ENCODE peak calls at places on chromosome 17, in six cellular contexts. W is endothelial cell of umbilical vein, V is prostate gland, K is PC-9, P is Peyer's patch, E is left ventricle myocardium inferior. T is an unnamed sample.

GRCh38 chr17:77666881-77667395 is 291.6 kb upstream of the TNRC6C start:
- DNase-seq in W (no peak), V (no peak), K (no peak), P (no peak), E (no peak), T (no peak)

GRCh38 chr17:73952498-73953205 is 250.8 kb upstream of the RPL38 start:
- DNase-seq in W (no peak), V (no peak), K (no peak), P (peak; percentile 56), E (peak; percentile 40), T (no peak)

GRCh38 chr17:13642188-13642587 is 40.5 kb upstream of the HS3ST3A1 start:
- DNase-seq in W (no peak), V (no peak), K (no peak), P (no peak), E (no peak), T (no peak)

GRCh38 chr17:5509482-5509881 is 23.1 kb downstream of the MIS12 start:
- DNase-seq in W (no peak), V (no peak), K (no peak), P (no peak), E (no peak), T (peak; percentile 77)

GRCh38 chr17:78779848-78780247 is 2.2 kb downstream of the CYTH1 start:
- DNase-seq in W (no peak), V (peak; percentile 51), K (no peak), P (peak; percentile 38), E (no peak), T (peak; percentile 39)

GRCh38 chr17:51006601-51007000 is 114.1 kb downstream of the SPAG9 start:
- DNase-seq in W (peak; percentile 21), V (no peak), K (no peak), P (no peak), E (no peak), T (no peak)

GRCh38 chr17:37506678-37507077 is 17.0 kb downstream of the DUSP14 start:
- DNase-seq in W (peak; percentile 38), V (no peak), K (peak; percentile 3), P (no peak), E (no peak), T (peak; percentile 45)

GRCh38 chr17:146983-147761 is 9.8 kb downstream of the SCGB1C2 start:
- DNase-seq in W (no peak), V (no peak), K (no peak), P (peak; percentile 43), E (peak; percentile 10), T (no peak)

GRCh38 chr17:29870836-29871430 is 59.1 kb downstream of the SSH2 start:
- DNase-seq in W (no peak), V (no peak), K (no peak), P (no peak), E (no peak), T (no peak)

GRCh38 chr17:44981221-44981968 is 13.3 kb upstream of the C1QL1 start:
- DNase-seq in W (peak; percentile 86), V (no peak), K (peak; percentile 48), P (no peak), E (no peak), T (peak; percentile 85)

GRCh38 chr17:78449983-78450382 is 71.5 kb downstream of the PGS1 start:
- DNase-seq in W (no peak), V (no peak), K (no peak), P (no peak), E (no peak), T (no peak)

GRCh38 chr17:8046929-8047768 is 8.3 kb downstream of the ALOX15B start:
- DNase-seq in W (no peak), V (no peak), K (no peak), P (no peak), E (no peak), T (no peak)

GRCh38 chr17:42146911-42147607 is 7.7 kb downstream of the RAB5C start:
- DNase-seq in W (no peak), V (no peak), K (no peak), P (no peak), E (no peak), T (no peak)

GRCh38 chr17:46264456-46265198 is 30.3 kb upstream of the LRRC37A start:
- DNase-seq in W (no peak), V (no peak), K (peak; percentile 48), P (no peak), E (no peak), T (peak; percentile 93)

GRCh38 chr17:238964-239259 is 57.5 kb upstream of the DOC2B start:
- DNase-seq in W (no peak), V (no peak), K (no peak), P (no peak), E (peak; percentile 3), T (no peak)

GRCh38 chr17:38600416-38600815 is 5.3 kb downstream of the SRCIN1 start:
- DNase-seq in W (no peak), V (no peak), K (no peak), P (no peak), E (no peak), T (no peak)

GRCh38 chr17:78899361-78900260 is 3.4 kb downstream of the CEP295NL start:
- DNase-seq in W (no peak), V (no peak), K (peak; percentile 90), P (no peak), E (peak; percentile 76), T (peak; percentile 9)

GRCh38 chr17:55563363-55563762 is 52.1 kb upstream of the SMIM36 start:
- DNase-seq in W (no peak), V (no peak), K (no peak), P (no peak), E (no peak), T (no peak)

GRCh38 chr17:1783834-1784611 is 22.2 kb downstream of the SERPINF1 start:
- DNase-seq in W (peak; percentile 80), V (peak; percentile 68), K (no peak), P (no peak), E (peak; percentile 75), T (peak; percentile 63)

GRCh38 chr17:79593636-79594035 is 17.2 kb downstream of the RBFOX3 start:
- DNase-seq in W (no peak), V (no peak), K (no peak), P (no peak), E (no peak), T (no peak)

GRCh38 chr17:10888858-10889257 is 51.0 kb upstream of the PIRT start:
- DNase-seq in W (no peak), V (no peak), K (no peak), P (no peak), E (no peak), T (no peak)

GRCh38 chr17:69637399-69638165 is 223.1 kb downstream of the MAP2K6 start:
- DNase-seq in W (no peak), V (no peak), K (no peak), P (no peak), E (no peak), T (no peak)

GRCh38 chr17:77581480-77581879 is 377.0 kb upstream of the TNRC6C start:
- DNase-seq in W (no peak), V (no peak), K (no peak), P (no peak), E (no peak), T (peak; percentile 86)

GRCh38 chr17:61382796-61383688 is 16.6 kb upstream of the TBX2 start:
- DNase-seq in W (no peak), V (no peak), K (no peak), P (peak; percentile 33), E (no peak), T (no peak)

GRCh38 chr17:5695480-5695879 is 111.2 kb upstream of the NLRP1 start:
- DNase-seq in W (no peak), V (no peak), K (no peak), P (no peak), E (no peak), T (no peak)

DNA sequence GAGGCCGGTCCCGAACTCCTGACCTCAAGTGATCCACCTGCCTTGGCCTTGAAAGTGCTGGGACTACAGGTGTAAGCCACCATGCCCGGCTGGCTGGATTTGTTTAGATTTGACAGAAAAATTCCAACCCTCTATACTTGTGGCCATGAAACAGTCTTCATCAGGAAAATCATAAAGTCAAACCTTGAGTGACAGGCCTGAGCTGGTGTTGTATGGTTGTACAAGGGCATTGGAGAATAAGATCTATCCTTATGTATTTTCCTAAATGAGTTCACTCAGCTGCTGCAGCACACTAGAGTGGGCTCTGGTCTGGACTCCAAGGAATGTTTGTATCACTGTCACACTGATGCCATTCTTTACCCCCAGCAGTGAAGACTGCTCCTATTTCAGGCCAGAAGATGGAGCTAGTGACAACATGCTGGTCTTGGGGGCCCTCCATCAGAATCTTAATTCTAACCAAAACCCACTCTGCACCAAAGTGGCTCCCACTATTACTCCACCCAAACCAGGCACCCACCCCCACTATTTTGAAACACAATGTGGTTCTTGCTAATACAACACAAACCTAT is 27.4 kb downstream of the SNX11 start:
- DNase-seq in W (no peak), V (no peak), K (no peak), P (no peak), E (no peak), T (no peak)
- TF ChIP-seq CTCF in W (peak; percentile 27), V (no peak), K (no peak), P (no peak), E (no peak), T (no peak)

DNA sequence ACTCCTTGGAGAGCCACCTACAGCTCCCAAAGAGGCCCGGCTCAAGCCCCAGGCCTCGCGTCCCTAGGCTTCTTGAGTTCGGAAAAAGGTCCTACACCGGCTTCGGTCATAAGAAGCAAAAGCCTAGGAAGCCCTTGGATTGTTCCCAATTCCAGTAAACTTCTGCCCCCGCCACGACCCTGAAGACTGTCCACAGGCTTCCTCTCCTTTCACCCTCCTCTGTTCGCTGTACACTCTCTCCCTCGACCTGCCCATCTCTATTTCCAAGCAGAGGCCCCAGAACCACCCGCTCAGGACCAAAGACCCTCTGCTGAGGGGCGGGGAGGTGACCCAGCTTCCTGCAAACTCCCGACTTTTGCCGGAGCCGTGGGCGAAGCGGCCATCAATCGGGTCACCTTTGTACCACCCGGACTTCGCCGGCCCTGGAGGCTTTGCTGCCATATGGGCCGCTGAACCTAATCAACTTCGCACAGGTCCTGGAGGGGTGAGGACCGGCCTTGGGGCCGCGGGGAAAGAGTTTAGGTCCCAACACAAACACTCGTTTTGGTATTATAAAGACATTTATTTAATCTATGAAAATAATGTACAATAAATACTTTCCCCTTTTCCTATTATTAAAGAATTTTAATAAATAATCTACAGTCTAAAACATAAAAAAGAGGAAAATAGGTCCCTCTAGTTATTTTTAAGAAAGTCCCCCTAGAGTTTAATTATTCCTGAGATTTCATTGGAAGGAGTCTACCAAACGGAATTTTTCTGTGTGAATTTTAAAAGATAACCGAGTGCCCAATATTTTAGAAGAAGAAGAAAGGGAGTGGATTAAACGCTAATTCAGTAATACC is 2.6 kb downstream of the HOXB2 start:
- DNase-seq in W (peak; percentile 66), V (no peak), K (no peak), P (no peak), E (no peak), T (no peak)
- H3K4me3 ChIP-seq in W (peak overlapping the region; percentile 88), V (peak overlapping the region; percentile 40), K (no peak overlapping the region), P (peak overlapping the region; percentile 45), E (peak overlapping the region; percentile 74), T (peak overlapping the region; percentile 48)

GRCh38 chr17:17783121-17783824 is 53.5 kb downstream of the SREBF1 start:
- DNase-seq in W (peak; percentile 32), V (peak; percentile 71), K (peak; percentile 70), P (peak; percentile 78), E (peak; percentile 85), T (peak; percentile 61)
- TF ChIP-seq CTCF in W (peak; percentile 8), V (no peak), K (no peak), P (no peak), E (peak; percentile 45), T (no peak)

DNA sequence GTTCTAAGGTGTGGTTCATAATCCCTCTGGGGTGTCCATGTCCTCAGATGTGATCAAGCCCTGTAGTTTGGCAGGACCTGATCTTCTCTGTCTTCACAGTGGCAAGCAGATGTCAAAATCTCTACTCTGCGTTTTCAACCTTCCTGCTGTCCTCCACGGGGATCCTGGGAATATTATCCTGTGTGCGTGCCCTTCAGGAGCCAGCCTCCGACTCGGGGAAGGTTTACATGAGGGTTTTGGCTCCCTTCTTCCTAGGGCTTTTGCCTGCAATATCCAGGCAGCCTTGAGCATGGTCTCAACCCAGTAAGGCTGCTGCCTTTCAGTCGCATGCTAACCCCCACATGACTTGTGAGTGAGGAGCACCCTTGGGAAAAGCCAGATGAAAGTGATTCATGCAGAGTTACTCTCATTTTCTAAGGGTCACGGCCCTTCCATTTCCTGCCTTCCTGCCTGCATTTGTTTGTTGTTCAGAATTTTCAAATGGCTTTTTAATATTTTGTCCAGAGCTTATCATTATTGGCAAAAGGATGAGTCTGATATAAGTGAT is 202.2 kb upstream of the CHMP6 start:
- DNase-seq in W (peak; percentile 94), V (no peak), K (peak; percentile 15), P (no peak), E (no peak), T (peak; percentile 68)
- H3K4me3 ChIP-seq in W (no peak overlapping the region), V (no peak overlapping the region), K (no peak overlapping the region), P (no peak overlapping the region), E (no peak overlapping the region), T (no peak overlapping the region)